ENCODE peak calls at places on chromosomes 6 and 20, in ten cellular contexts. S is brain microvascular endothelial cell, I is GM06990, M is GM04504, U is OCI-LY7, W is NCI-H1105 treated with DMSO at 0.1 percent for 48 hours, H is ovary, P is DMS 273 treated with DMSO at 0.1 percent for 48 hours, F is mucosa of gallbladder, D is NCI-H1092 treated with DMSO at 0.1 percent for 48 hours. Y is an unnamed sample.

GRCh38 chr6:43584892-43585570 is 9.0 kb downstream of the POLH start:
- DNase-seq in S (no peak), I (no peak), M (no peak), U (no peak), W (no peak), H (no peak), P (no peak), F (no peak), D (no peak), Y (no peak)

GRCh38 chr6:92864966-92865555 is 554.3 kb downstream of the EPHA7 start:
- DNase-seq in S (no peak), I (no peak), M (no peak), U (no peak), W (no peak), H (no peak), P (no peak), F (no peak), D (no peak), Y (no peak)

GRCh38 chr20:46000571-46001145 is 8.1 kb upstream of the MMP9 start:
- DNase-seq in S (no peak), I (no peak), M (no peak), U (no peak), W (no peak), H (no peak), P (no peak), F (no peak), D (no peak), Y (no peak)

GRCh38 chr20:45993197-45993951 is 15.3 kb upstream of the MMP9 start:
- DNase-seq in S (peak), I (no peak), M (no peak), U (no peak), W (no peak), H (no peak), P (no peak), F (peak), D (no peak), Y (no peak)

GRCh38 chr6:28377879-28378278 is 21.7 kb downstream of the ZSCAN12 start:
- DNase-seq in S (no peak), I (no peak), M (no peak), U (no peak), W (no peak), H (no peak), P (no peak), F (no peak), D (no peak), Y (no peak)

GRCh38 chr20:7672551-7672950 is 267.7 kb downstream of the HAO1 start:
- DNase-seq in S (no peak), I (no peak), M (no peak), U (no peak), W (no peak), H (no peak), P (no peak), F (no peak), D (no peak), Y (no peak)

GRCh38 chr6:108736832-108737231 is 111.4 kb upstream of the ARMC2 start:
- DNase-seq in S (peak), I (no peak), M (peak), U (no peak), W (no peak), H (no peak), P (no peak), F (no peak), D (no peak), Y (no peak)

GRCh38 chr20:19770375-19770774 is 12.3 kb downstream of the RIN2 start:
- DNase-seq in S (no peak), I (no peak), M (no peak), U (no peak), W (no peak), H (peak), P (no peak), F (no peak), D (no peak), Y (no peak)

GRCh38 chr20:539848-540247 is 3.7 kb downstream of the CSNK2A1 start:
- DNase-seq in S (peak), I (no peak), M (no peak), U (no peak), W (no peak), H (no peak), P (no peak), F (no peak), D (no peak), Y (no peak)

GRCh38 chr6:169099411-169100202 is 154.0 kb downstream of the THBS2 start:
- DNase-seq in S (peak), I (no peak), M (no peak), U (no peak), W (no peak), H (no peak), P (no peak), F (no peak), D (no peak), Y (no peak)

GRCh38 chr6:64838726-64839125 is 868.3 kb downstream of the EYS start:
- DNase-seq in S (no peak), I (no peak), M (no peak), U (no peak), W (peak), H (no peak), P (no peak), F (no peak), D (no peak), Y (no peak)

GRCh38 chr6:74410630-74411029 is 714.6 kb downstream of the CD109 start:
- DNase-seq in S (no peak), I (no peak), M (peak), U (no peak), W (no peak), H (no peak), P (no peak), F (no peak), D (no peak), Y (no peak)

GRCh38 chr6:136524339-136524935 is 25.8 kb downstream of the MAP7 start:
- DNase-seq in S (no peak), I (no peak), M (no peak), U (no peak), W (no peak), H (no peak), P (no peak), F (no peak), D (peak), Y (no peak)

Y was measured in Ammon's horn.